ENCODE peak calls at places on chromosome 17, in seven cellular contexts. One of them, this sample, is unnamed.
A peak's percentile ranks its signal among the peaks of the same experiment; 100 is the strongest.

GRCh38 chr17:56114469-56114868 is 38.8 kb upstream of the ANKFN1 start:
- DNase-seq in smooth muscle cell of the brain vasculature: no peak
- DNase-seq in NCI-H510A treated with DMSO at 0.1 percent for 48 hours: peak; percentile 80
- DNase-seq in substantia nigra: no peak
- DNase-seq in SHP77: no peak
- DNase-seq in lower lobe of right lung: no peak
- DNase-seq in mucosa of gallbladder: no peak
- DNase-seq in this sample: no peak

GRCh38 chr17:40870136-40870535 is 3.1 kb upstream of the KRT12 start:
- DNase-seq in lower lobe of right lung: no peak
- DNase-seq in SHP77: no peak
- DNase-seq in smooth muscle cell of the brain vasculature: no peak
- DNase-seq in mucosa of gallbladder: no peak
- DNase-seq in NCI-H510A treated with DMSO at 0.1 percent for 48 hours: no peak
- DNase-seq in substantia nigra: no peak
- DNase-seq in this sample: no peak

GRCh38 chr17:44539664-44540063 is 17.6 kb upstream of the FZD2 start:
- DNase-seq in smooth muscle cell of the brain vasculature: no peak
- DNase-seq in mucosa of gallbladder: no peak
- DNase-seq in SHP77: no peak
- DNase-seq in substantia nigra: no peak
- DNase-seq in NCI-H510A treated with DMSO at 0.1 percent for 48 hours: no peak
- DNase-seq in lower lobe of right lung: no peak
- DNase-seq in this sample: no peak

GRCh38 chr17:68641276-68642117 is 40.3 kb upstream of the FAM20A start:
- DNase-seq in smooth muscle cell of the brain vasculature: no peak
- DNase-seq in SHP77: no peak
- DNase-seq in lower lobe of right lung: no peak
- DNase-seq in NCI-H510A treated with DMSO at 0.1 percent for 48 hours: peak; percentile 6
- DNase-seq in mucosa of gallbladder: no peak
- DNase-seq in substantia nigra: no peak
- DNase-seq in this sample: no peak

GRCh38 chr17:79391808-79392233 is 219.0 kb downstream of the RBFOX3 start:
- DNase-seq in substantia nigra: no peak
- DNase-seq in NCI-H510A treated with DMSO at 0.1 percent for 48 hours: peak; percentile 77
- DNase-seq in SHP77: peak; percentile 76
- DNase-seq in lower lobe of right lung: peak; percentile 76
- DNase-seq in mucosa of gallbladder: peak; percentile 69
- DNase-seq in smooth muscle cell of the brain vasculature: peak; percentile 26
- DNase-seq in this sample: peak; percentile 80

GRCh38 chr17:1985093-1985492 is 40.0 kb downstream of the RTN4RL1 start:
- DNase-seq in lower lobe of right lung: no peak
- DNase-seq in SHP77: no peak
- DNase-seq in NCI-H510A treated with DMSO at 0.1 percent for 48 hours: no peak
- DNase-seq in substantia nigra: no peak
- DNase-seq in smooth muscle cell of the brain vasculature: no peak
- DNase-seq in mucosa of gallbladder: no peak
- DNase-seq in this sample: no peak

GRCh38 chr17:20095366-20096080 is 86.4 kb downstream of the SPECC1 start:
- DNase-seq in smooth muscle cell of the brain vasculature: no peak
- DNase-seq in lower lobe of right lung: no peak
- DNase-seq in SHP77: peak; percentile 91
- DNase-seq in NCI-H510A treated with DMSO at 0.1 percent for 48 hours: peak; percentile 80
- DNase-seq in substantia nigra: peak; percentile 53
- DNase-seq in mucosa of gallbladder: peak; percentile 63
- DNase-seq in this sample: peak; percentile 33

GRCh38 chr17:44646280-44646679 is 10.0 kb upstream of the MEIOC start:
- DNase-seq in NCI-H510A treated with DMSO at 0.1 percent for 48 hours: no peak
- DNase-seq in substantia nigra: no peak
- DNase-seq in mucosa of gallbladder: no peak
- DNase-seq in smooth muscle cell of the brain vasculature: no peak
- DNase-seq in lower lobe of right lung: no peak
- DNase-seq in SHP77: no peak
- DNase-seq in this sample: no peak

GRCh38 chr17:41013606-41014005 is 4.7 kb upstream of the KRTAP3-1 start:
- DNase-seq in smooth muscle cell of the brain vasculature: no peak
- DNase-seq in mucosa of gallbladder: no peak
- DNase-seq in NCI-H510A treated with DMSO at 0.1 percent for 48 hours: no peak
- DNase-seq in lower lobe of right lung: no peak
- DNase-seq in SHP77: no peak
- DNase-seq in substantia nigra: no peak
- DNase-seq in this sample: no peak

GRCh38 chr17:28484296-28484695 is 10.9 kb downstream of the SLC13A2 start:
- DNase-seq in substantia nigra: no peak
- DNase-seq in lower lobe of right lung: no peak
- DNase-seq in smooth muscle cell of the brain vasculature: no peak
- DNase-seq in NCI-H510A treated with DMSO at 0.1 percent for 48 hours: no peak
- DNase-seq in mucosa of gallbladder: no peak
- DNase-seq in SHP77: no peak
- DNase-seq in this sample: no peak

GRCh38 chr17:7380855-7381683 is at the start of gene TNK1:
- DNase-seq in smooth muscle cell of the brain vasculature: no peak
- DNase-seq in mucosa of gallbladder: peak; percentile 46
- DNase-seq in lower lobe of right lung: peak; percentile 79
- DNase-seq in substantia nigra: no peak
- DNase-seq in NCI-H510A treated with DMSO at 0.1 percent for 48 hours: no peak
- DNase-seq in SHP77: no peak
- DNase-seq in this sample: peak; percentile 1

GRCh38 chr17:73711184-73711583 is 66.9 kb upstream of the SDK2 start:
- DNase-seq in mucosa of gallbladder: no peak
- DNase-seq in SHP77: no peak
- DNase-seq in substantia nigra: no peak
- DNase-seq in smooth muscle cell of the brain vasculature: no peak
- DNase-seq in lower lobe of right lung: no peak
- DNase-seq in NCI-H510A treated with DMSO at 0.1 percent for 48 hours: no peak
- DNase-seq in this sample: no peak

GRCh38 chr17:28139822-28140221 is 97.3 kb downstream of the NLK start:
- DNase-seq in substantia nigra: no peak
- DNase-seq in lower lobe of right lung: no peak
- DNase-seq in smooth muscle cell of the brain vasculature: no peak
- DNase-seq in mucosa of gallbladder: no peak
- DNase-seq in SHP77: no peak
- DNase-seq in NCI-H510A treated with DMSO at 0.1 percent for 48 hours: no peak
- DNase-seq in this sample: no peak

GRCh38 chr17:40348562-40349476 is 15.7 kb downstream of the GJD3 start:
- DNase-seq in SHP77: no peak
- DNase-seq in NCI-H510A treated with DMSO at 0.1 percent for 48 hours: no peak
- DNase-seq in mucosa of gallbladder: peak; percentile 82
- DNase-seq in smooth muscle cell of the brain vasculature: no peak
- DNase-seq in substantia nigra: no peak
- DNase-seq in lower lobe of right lung: no peak
- DNase-seq in this sample: peak; percentile 47

GRCh38 chr17:16215002-16215272 is 397 bp downstream of the NCOR1 start:
- DNase-seq in SHP77: peak; percentile 74
- DNase-seq in mucosa of gallbladder: peak; percentile 18
- DNase-seq in smooth muscle cell of the brain vasculature: no peak
- DNase-seq in NCI-H510A treated with DMSO at 0.1 percent for 48 hours: peak; percentile 47
- DNase-seq in lower lobe of right lung: peak; percentile 71
- DNase-seq in substantia nigra: peak; percentile 78
- DNase-seq in this sample: peak; percentile 13

GRCh38 chr17:40806131-40806530 is 6.4 kb upstream of the KRT28 start:
- DNase-seq in substantia nigra: no peak
- DNase-seq in lower lobe of right lung: no peak
- DNase-seq in smooth muscle cell of the brain vasculature: no peak
- DNase-seq in NCI-H510A treated with DMSO at 0.1 percent for 48 hours: no peak
- DNase-seq in SHP77: no peak
- DNase-seq in mucosa of gallbladder: no peak
- DNase-seq in this sample: no peak

GRCh38 chr17:1340371-1340770 is 59.7 kb downstream of the YWHAE start:
- DNase-seq in smooth muscle cell of the brain vasculature: no peak
- DNase-seq in mucosa of gallbladder: no peak
- DNase-seq in substantia nigra: no peak
- DNase-seq in SHP77: no peak
- DNase-seq in lower lobe of right lung: peak; percentile 26
- DNase-seq in NCI-H510A treated with DMSO at 0.1 percent for 48 hours: no peak
- DNase-seq in this sample: no peak